ENCODE peak calls at places on chromosome 19, in six cellular contexts. P is CD8-positive, alpha-beta T cell; Y is IMR-90; F is left ventricle myocardium inferior; H is lower lobe of right lung; G is gastrocnemius medialis. A is an unnamed sample.

GRCh38 chr19:53906211-53907192 is 2.6 kb upstream of the CACNG7 start:
- DNase-seq in P (peak; percentile 60), Y (no peak), F (peak; percentile 42), H (peak; percentile 73), G (no peak), A (no peak)

GRCh38 chr19:45643927-45644771 is 5.0 kb upstream of the EML2 start:
- DNase-seq in P (no peak), Y (no peak), F (no peak), H (no peak), G (no peak), A (no peak)

GRCh38 chr19:1394252-1395193 is 6.8 kb downstream of the GAMT start:
- DNase-seq in P (no peak), Y (no peak), F (no peak), H (no peak), G (no peak), A (no peak)

GRCh38 chr19:8163781-8164180 is 14.4 kb upstream of the FBN3 start:
- DNase-seq in P (no peak), Y (peak; percentile 58), F (no peak), H (no peak), G (no peak), A (no peak)

GRCh38 chr19:1789282-1790020 is 22.6 kb downstream of the ATP8B3 start:
- DNase-seq in P (no peak), Y (no peak), F (no peak), H (no peak), G (no peak), A (no peak)

GRCh38 chr19:45601115-45601514 is 897 bp downstream of the GPR4 start:
- DNase-seq in P (no peak), Y (no peak), F (no peak), H (no peak), G (no peak), A (no peak)

GRCh38 chr19:29502581-29502850 is 23.3 kb upstream of the VSTM2B start:
- DNase-seq in P (no peak), Y (no peak), F (no peak), H (no peak), G (no peak), A (no peak)

GRCh38 chr19:40513345-40513678 is 46.5 kb downstream of the SPTBN4 start:
- DNase-seq in P (no peak), Y (no peak), F (no peak), H (no peak), G (no peak), A (no peak)

GRCh38 chr19:30060872-30061556 is 119.0 kb downstream of the URI1 start:
- DNase-seq in P (no peak), Y (no peak), F (no peak), H (no peak), G (no peak), A (peak; percentile 84)

GRCh38 chr19:8321067-8321759 is at the start of the genes NDUFA7 and RPS28:
- DNase-seq in P (peak; percentile 97), Y (peak; percentile 94), F (peak; percentile 98), H (peak; percentile 98), G (peak; percentile 96), A (peak; percentile 100)

GRCh38 chr19:40768936-40769335 is 6.4 kb upstream of the MIA start:
- DNase-seq in P (no peak), Y (no peak), F (no peak), H (no peak), G (no peak), A (no peak)

GRCh38 chr19:30365121-30365800 is 6.9 kb upstream of the ZNF536 start:
- DNase-seq in P (no peak), Y (no peak), F (no peak), H (no peak), G (no peak), A (peak; percentile 54)

GRCh38 chr19:16594131-16594586 is 21.9 kb upstream of the SLC35E1 start:
- DNase-seq in P (no peak), Y (no peak), F (no peak), H (no peak), G (no peak), A (no peak)

GRCh38 chr19:38003427-38004099 is 96.6 kb downstream of the SIPA1L3 start:
- DNase-seq in P (no peak), Y (peak; percentile 92), F (peak; percentile 68), H (peak; percentile 80), G (peak; percentile 37), A (peak; percentile 56)

GRCh38 chr19:35557539-35558399 is 5.7 kb downstream of the ATP4A start:
- DNase-seq in P (no peak), Y (peak; percentile 33), F (peak; percentile 51), H (peak; percentile 79), G (peak; percentile 34), A (no peak)

GRCh38 chr19:36225219-36225892 is 10.4 kb downstream of the ZNF146 start:
- DNase-seq in P (no peak), Y (peak; percentile 80), F (no peak), H (no peak), G (no peak), A (no peak)

GRCh38 chr19:42402376-42403116 is 12.4 kb upstream of the CNFN start:
- DNase-seq in P (no peak), Y (no peak), F (no peak), H (no peak), G (no peak), A (no peak)

GRCh38 chr19:40175820-40176219 is 15.4 kb upstream of the MAP3K10 start:
- DNase-seq in P (no peak), Y (no peak), F (no peak), H (no peak), G (no peak), A (no peak)

GRCh38 chr19:58387338-58388174 is 487 bp downstream of the RPS5 start:
- DNase-seq in P (no peak), Y (no peak), F (no peak), H (no peak), G (no peak), A (no peak)

GRCh38 chr19:7885818-7886217 is 2.5 kb upstream of the LRRC8E start:
- DNase-seq in P (no peak), Y (no peak), F (no peak), H (no peak), G (no peak), A (no peak)

GRCh38 chr19:12880551-12881171 is 588 bp downstream of the DNASE2 start:
- DNase-seq in P (no peak), Y (peak; percentile 6), F (no peak), H (peak; percentile 74), G (peak; percentile 37), A (no peak)

GRCh38 chr19:2856457-2857055 is 10.6 kb upstream of the ZNF556 start:
- DNase-seq in P (no peak), Y (no peak), F (no peak), H (no peak), G (no peak), A (no peak)
- TF ChIP-seq CTCF in P (no peak), Y (no peak), F (no peak), H (no peak), G (no peak), A (no peak)

DNA sequence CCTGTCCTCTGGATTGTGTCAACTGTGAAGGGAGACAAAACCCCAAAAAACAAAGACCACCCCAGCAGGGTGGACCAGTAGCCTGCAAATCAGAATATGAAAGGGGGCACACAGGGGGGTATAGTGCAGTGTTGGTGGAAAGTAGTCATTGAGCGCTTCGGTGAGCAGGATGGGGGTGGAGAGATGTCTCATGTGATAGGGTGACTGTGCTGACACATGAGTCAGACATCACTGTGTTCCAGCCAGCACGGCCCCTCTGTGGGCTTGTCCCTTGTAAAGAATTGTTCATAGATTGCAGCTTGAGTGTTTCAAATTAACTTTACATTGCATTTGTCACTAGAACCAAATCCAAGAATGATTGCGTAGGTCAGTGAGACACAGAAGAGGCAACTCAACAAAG is 7.4 kb downstream of the ZNF440 start:
- DNase-seq in P (no peak), Y (peak; percentile 53), F (no peak), H (no peak), G (no peak), A (no peak)
- H3K4me3 ChIP-seq in P (no peak overlapping the region), Y (no peak overlapping the region), F (no peak overlapping the region), H (no peak overlapping the region), G (no peak overlapping the region), A (no peak overlapping the region)

GRCh38 chr19:18117364-18117691 is 19.8 kb downstream of the MAST3 start:
- DNase-seq in P (no peak), Y (no peak), F (no peak), H (no peak), G (no peak), A (no peak)

GRCh38 chr19:18119243-18120105 is 21.9 kb downstream of the MAST3 start:
- DNase-seq in P (peak; percentile 58), Y (no peak), F (no peak), H (no peak), G (no peak), A (no peak)

GRCh38 chr19:18118420-18119242 is 21.1 kb downstream of the MAST3 start:
- DNase-seq in P (no peak), Y (peak; percentile 18), F (no peak), H (no peak), G (no peak), A (no peak)

GRCh38 chr19:18120127-18120526 is 22.5 kb downstream of the MAST3 start:
- DNase-seq in P (no peak), Y (no peak), F (no peak), H (no peak), G (no peak), A (no peak)

GRCh38 chr19:18117692-18118378 is 20.3 kb downstream of the MAST3 start:
- DNase-seq in P (peak; percentile 92), Y (peak; percentile 73), F (peak; percentile 90), H (peak; percentile 95), G (peak; percentile 81), A (peak; percentile 68)
- TF ChIP-seq CTCF in P (no peak), Y (peak; percentile 11), F (no peak), H (no peak), G (no peak), A (no peak)

DNA sequence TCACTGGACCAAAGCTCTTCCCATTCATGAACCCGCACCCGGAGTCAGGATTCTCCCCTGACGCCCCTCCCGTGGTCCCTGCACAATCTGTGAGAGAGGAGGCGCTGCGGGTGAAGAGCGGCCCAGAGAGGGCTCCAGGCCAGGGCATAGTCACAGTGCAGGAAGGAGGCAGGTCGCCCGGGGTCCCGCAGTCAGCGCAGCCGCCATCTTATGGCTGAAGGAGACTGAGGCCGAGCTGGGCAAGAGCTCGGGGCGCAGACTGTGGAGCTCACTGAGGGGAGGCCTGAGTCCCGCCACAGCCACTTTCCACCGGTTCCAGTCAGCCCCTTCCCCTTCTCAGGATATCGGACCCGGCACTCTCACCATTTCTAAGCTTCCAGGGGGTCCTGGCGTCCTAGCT is 300 bp downstream of the ZNF99 start:
- DNase-seq in P (no peak), Y (no peak), F (no peak), H (no peak), G (no peak), A (no peak)
- H3K4me3 ChIP-seq in P (no peak overlapping the region), Y (no peak overlapping the region), F (peak overlapping the region; percentile 68), H (peak overlapping the region; percentile 29), G (peak overlapping the region; percentile 50), A (no peak overlapping the region)

GRCh38 chr19:51931921-51932320 is 4.6 kb downstream of the ZNF613 start:
- DNase-seq in P (no peak), Y (no peak), F (no peak), H (no peak), G (no peak), A (no peak)

GRCh38 chr19:51927859-51928258 is 587 bp downstream of the ZNF613 start:
- DNase-seq in P (no peak), Y (no peak), F (no peak), H (no peak), G (no peak), A (no peak)

GRCh38 chr19:51926426-51926783 is 867 bp upstream of the ZNF613 start:
- DNase-seq in P (no peak), Y (no peak), F (no peak), H (no peak), G (no peak), A (no peak)

GRCh38 chr19:51921949-51922348 is 5.3 kb upstream of the ZNF613 start:
- DNase-seq in P (no peak), Y (no peak), F (no peak), H (no peak), G (no peak), A (no peak)

GRCh38 chr19:51926784-51927741 is at the start of gene ZNF613:
- DNase-seq in P (peak; percentile 77), Y (peak; percentile 94), F (peak; percentile 87), H (peak; percentile 90), G (peak; percentile 83), A (peak; percentile 96)
- TF ChIP-seq CTCF in P (no peak), Y (peak; percentile 3), F (peak; percentile 37), H (peak; percentile 27), G (no peak), A (no peak)

A was measured in lower leg skin.